ENCODE peak calls at places on chromosomes 6 and 20, in five cellular contexts. W, R, L, I and Z are unnamed samples.

GRCh38 chr6:56168601-56169000 is 78.8 kb downstream of the COL21A1 start:
- DNase-seq in W (no peak), R (peak), L (no peak), I (no peak), Z (no peak)

GRCh38 chr6:131029661-131030297 is 33.3 kb downstream of the EPB41L2 start:
- DNase-seq in W (no peak), R (no peak), L (no peak), I (no peak), Z (no peak)

GRCh38 chr6:164069352-164070022 is 655.0 kb downstream of the QKI start:
- DNase-seq in W (peak), R (no peak), L (no peak), I (no peak), Z (no peak)

GRCh38 chr6:97958143-97958542 is 675.1 kb upstream of the MMS22L start:
- DNase-seq in W (peak), R (peak), L (no peak), I (no peak), Z (no peak)

GRCh38 chr6:33577106-33577535 is 3.0 kb downstream of the BAK1 start:
- DNase-seq in W (peak), R (peak), L (no peak), I (no peak), Z (no peak)

GRCh38 chr6:163708459-163708858 is 293.9 kb downstream of the QKI start:
- DNase-seq in W (no peak), R (no peak), L (no peak), I (no peak), Z (no peak)

GRCh38 chr6:43282060-43282459 is 16.0 kb upstream of the SLC22A7 start:
- DNase-seq in W (no peak), R (no peak), L (no peak), I (no peak), Z (no peak)

GRCh38 chr6:19410477-19410876 is 426.7 kb upstream of the ID4 start:
- DNase-seq in W (no peak), R (peak), L (no peak), I (no peak), Z (no peak)

GRCh38 chr6:71724456-71725180 is 161.7 kb upstream of the RIMS1 start:
- DNase-seq in W (no peak), R (no peak), L (no peak), I (no peak), Z (no peak)

GRCh38 chr6:13397359-13398080 is 69.2 kb upstream of the TBC1D7 start:
- DNase-seq in W (no peak), R (no peak), L (no peak), I (no peak), Z (no peak)

GRCh38 chr20:41308290-41308691 is 9.2 kb downstream of the ZHX3 start:
- DNase-seq in W (no peak), R (peak), L (no peak), I (no peak), Z (no peak)

GRCh38 chr20:58980711-58981563 is at the start of gene NELFCD:
- DNase-seq in W (peak), R (peak), L (peak), I (peak), Z (peak)

GRCh38 chr6:25485820-25486559 is 166.0 kb upstream of the SCGN start:
- DNase-seq in W (peak), R (no peak), L (no peak), I (peak), Z (no peak)

GRCh38 chr6:111418971-111419693 is 63.9 kb downstream of the REV3L start:
- DNase-seq in W (no peak), R (peak), L (no peak), I (no peak), Z (no peak)

GRCh38 chr20:36836591-36837329 is 39.2 kb upstream of the TLDC2 start:
- DNase-seq in W (peak), R (peak), L (peak), I (no peak), Z (no peak)

GRCh38 chr20:10448270-10449156 is 13.4 kb downstream of the SLX4IP start:
- DNase-seq in W (no peak), R (no peak), L (no peak), I (no peak), Z (no peak)

GRCh38 chr6:140462495-140463311 is 1088.3 kb upstream of the CITED2 start:
- DNase-seq in W (no peak), R (peak), L (no peak), I (no peak), Z (no peak)

GRCh38 chr20:10596726-10597125 is 77.1 kb downstream of the JAG1 start:
- DNase-seq in W (no peak), R (peak), L (no peak), I (no peak), Z (no peak)

GRCh38 chr20:53208110-53208908 is 236.2 kb downstream of the TSHZ2 start:
- DNase-seq in W (no peak), R (no peak), L (peak), I (no peak), Z (no peak)

GRCh38 chr20:46123482-46124245 is 5.5 kb downstream of the CD40 start:
- DNase-seq in W (no peak), R (no peak), L (no peak), I (no peak), Z (no peak)

GRCh38 chr6:27532820-27533538 is 60.1 kb upstream of the ZNF184 start:
- DNase-seq in W (no peak), R (peak), L (no peak), I (no peak), Z (no peak)

GRCh38 chr6:105179244-105180065 is at the start of gene POPDC3:
- DNase-seq in W (peak), R (peak), L (no peak), I (no peak), Z (no peak)

GRCh38 chr20:57999465-58000111 is 228.9 kb downstream of the ANKRD60 start:
- DNase-seq in W (peak), R (no peak), L (no peak), I (no peak), Z (no peak)

GRCh38 chr6:100846276-100846675 is 34.9 kb downstream of the ASCC3 start:
- DNase-seq in W (no peak), R (peak), L (no peak), I (no peak), Z (no peak)

GRCh38 chr6:163409712-163410111 is 4.8 kb upstream of the QKI start:
- DNase-seq in W (no peak), R (no peak), L (no peak), I (no peak), Z (no peak)

DNA sequence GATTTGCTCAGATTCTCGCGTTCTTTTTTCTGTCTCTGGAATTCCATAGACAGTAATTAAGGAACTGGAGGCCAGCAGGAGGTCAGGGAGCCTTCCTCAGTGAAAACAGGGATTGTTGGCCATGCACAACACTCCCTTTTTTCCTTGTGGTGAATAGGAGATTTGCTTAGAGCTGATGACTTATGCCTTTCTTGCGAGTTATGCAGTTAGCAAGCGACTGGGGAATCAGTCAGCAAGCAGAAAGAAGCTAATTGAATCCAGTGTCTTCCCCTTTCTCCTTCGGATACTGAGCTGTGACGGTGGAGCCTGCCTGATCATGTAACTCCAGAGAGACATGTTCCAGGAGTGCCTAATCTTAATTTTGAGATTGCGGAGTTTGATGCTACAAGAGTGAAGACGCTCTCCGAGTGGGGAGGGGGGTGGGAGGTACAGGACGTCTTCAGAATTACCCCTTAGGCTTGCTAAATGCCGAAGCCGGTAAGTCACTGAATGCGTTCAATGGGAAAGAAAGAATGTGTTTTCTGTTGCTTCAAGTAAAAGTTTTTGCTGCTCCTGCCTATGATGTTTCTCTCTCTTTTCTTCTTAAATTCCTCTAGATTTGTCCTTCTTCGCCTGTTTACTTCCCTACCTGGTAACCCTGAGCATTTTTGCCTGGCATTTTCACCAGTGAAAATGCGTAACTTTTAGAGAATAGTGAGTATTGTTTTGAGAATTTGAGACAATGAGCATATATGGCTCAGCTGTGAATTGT is 165.9 kb downstream of the SASH1 start:
- DNase-seq in W (peak), R (no peak), L (no peak), I (no peak), Z (no peak)
- H3K4me3 ChIP-seq in W (peak), R (no peak), L (no peak), I (peak), Z (peak)

GRCh38 chr6:127464161-127464880 is 5.1 kb upstream of the KIAA0408 start:
- DNase-seq in W (no peak), R (peak), L (no peak), I (peak), Z (no peak)

GRCh38 chr6:127460465-127460864 is 1.3 kb upstream of the KIAA0408 start:
- DNase-seq in W (no peak), R (no peak), L (no peak), I (no peak), Z (no peak)

GRCh38 chr6:127463056-127463455 is 3.9 kb upstream of the KIAA0408 start:
- DNase-seq in W (no peak), R (peak), L (no peak), I (no peak), Z (no peak)

GRCh38 chr6:127464881-127465459 is 5.8 kb upstream of the KIAA0408 start:
- DNase-seq in W (peak), R (peak), L (peak), I (peak), Z (peak)

GRCh38 chr6:127462391-127462790 is 3.2 kb upstream of the KIAA0408 start:
- DNase-seq in W (no peak), R (peak), L (no peak), I (no peak), Z (no peak)
- TF ChIP-seq CTCF in W (no peak), R (peak), L (no peak), I (no peak), Z (no peak)

DNA sequence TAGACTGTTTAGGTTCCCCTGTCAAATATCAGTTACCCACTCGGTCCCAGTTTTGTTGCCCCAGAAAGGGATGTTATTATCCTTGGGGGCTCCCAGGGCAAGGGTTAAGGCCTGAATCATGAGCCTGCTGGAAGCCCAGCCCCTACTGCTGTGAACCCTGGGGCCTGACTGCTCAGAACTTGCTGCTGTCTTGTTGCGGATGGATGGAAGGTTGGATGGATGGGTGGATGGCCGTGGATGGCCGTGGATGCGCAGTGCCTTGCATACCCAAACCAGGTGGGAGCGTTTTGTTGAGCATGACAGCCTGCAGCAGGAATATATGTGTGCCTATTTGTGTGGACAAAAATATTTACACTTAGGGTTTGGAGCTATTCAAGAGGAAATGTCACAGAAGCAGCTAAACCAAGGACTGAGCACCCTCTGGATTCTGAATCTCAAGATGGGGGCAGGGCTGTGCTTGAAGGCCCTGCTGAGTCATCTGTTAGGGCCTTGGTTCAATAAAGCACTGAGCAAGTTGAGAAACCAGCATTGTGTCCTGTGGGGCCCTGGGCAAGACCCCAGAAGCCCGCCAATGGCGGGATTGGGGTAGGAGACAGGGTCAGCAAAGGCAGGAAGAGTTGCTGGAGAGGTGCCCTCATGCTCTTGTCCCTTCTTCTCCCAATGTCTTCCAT is 9.6 kb downstream of the CDC25B start:
- DNase-seq in W (no peak), R (peak), L (no peak), I (no peak), Z (no peak)
- H3K27ac ChIP-seq in W (peak), R (peak), L (no peak), I (peak), Z (peak)

DNA sequence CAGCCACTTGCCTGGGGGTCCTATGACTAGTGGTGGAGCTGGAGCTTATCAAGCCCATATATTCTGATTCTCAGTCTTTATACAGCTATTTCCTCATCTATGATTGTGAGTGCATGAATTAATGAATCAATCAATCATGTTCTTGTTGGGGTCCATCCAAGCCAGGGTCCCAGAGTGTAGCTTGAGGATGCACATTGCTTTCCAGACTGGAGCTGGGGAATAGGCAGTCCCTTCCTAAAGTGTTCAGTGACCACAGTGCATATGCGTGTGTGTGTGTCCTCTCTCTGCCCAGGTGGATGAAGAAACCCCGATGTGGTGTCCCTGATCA is 25.1 kb downstream of the MMP24 start:
- DNase-seq in W (no peak), R (no peak), L (no peak), I (no peak), Z (no peak)
- H3K4me3 ChIP-seq in W (no peak), R (no peak), L (no peak), I (no peak), Z (no peak)

GRCh38 chr6:80641591-80641990 is 535.1 kb downstream of the BCKDHB start:
- DNase-seq in W (no peak), R (peak), L (no peak), I (no peak), Z (no peak)
- TF ChIP-seq CTCF in W (no peak), R (no peak), L (no peak), I (no peak), Z (no peak)

DNA sequence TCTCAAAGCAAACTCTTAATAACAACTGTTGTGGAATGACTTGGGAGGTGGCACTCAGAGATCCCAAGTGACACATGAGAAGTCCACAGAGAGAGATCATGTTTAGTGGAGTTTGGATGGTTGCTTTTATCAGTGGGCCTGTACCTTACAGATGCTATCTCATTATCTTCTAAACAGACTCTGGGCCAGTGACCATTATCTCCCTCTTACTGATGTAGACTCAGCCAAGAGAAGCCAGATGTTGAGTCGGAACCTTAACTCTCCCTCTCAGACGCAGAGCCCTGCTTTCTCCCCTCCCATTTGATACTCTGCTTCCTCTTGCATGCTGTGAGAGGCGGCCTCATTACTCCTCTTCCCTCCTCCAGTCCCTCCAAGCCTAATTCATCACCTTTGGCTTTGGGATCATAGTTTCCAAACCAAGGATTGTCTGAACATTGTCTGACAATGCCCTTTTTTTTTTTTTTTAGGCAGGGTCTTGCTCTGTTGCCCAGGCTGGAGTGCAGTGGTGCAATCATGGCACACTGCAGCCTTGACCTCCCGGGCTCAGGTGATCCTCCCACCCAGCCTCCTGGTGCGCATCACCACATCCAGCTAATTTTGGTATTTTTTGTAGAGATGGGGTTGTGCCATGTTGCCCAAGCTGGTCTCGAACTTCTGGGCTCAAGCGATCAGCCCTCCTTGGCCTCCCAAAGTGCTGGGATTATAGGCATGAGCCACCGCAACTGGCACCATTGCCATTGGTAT is 4.5 kb upstream of the DDR1 start:
- DNase-seq in W (no peak), R (no peak), L (no peak), I (no peak), Z (no peak)
- H3K27ac ChIP-seq in W (no peak), R (no peak), L (no peak), I (no peak), Z (no peak)

GRCh38 chr6:135938588-135939215 is 87.2 kb downstream of the PDE7B start:
- DNase-seq in W (peak), R (peak), L (no peak), I (peak), Z (no peak)
- H3K4me3 ChIP-seq in W (peak), R (no peak), L (no peak), I (peak), Z (peak)

GRCh38 chr6:3559561-3559960 is 102.7 kb upstream of the SLC22A23 start:
- DNase-seq in W (no peak), R (no peak), L (no peak), I (no peak), Z (no peak)

GRCh38 chr6:3565291-3565690 is 108.4 kb upstream of the SLC22A23 start:
- DNase-seq in W (no peak), R (no peak), L (no peak), I (no peak), Z (no peak)

GRCh38 chr6:3566812-3567211 is 110.0 kb upstream of the SLC22A23 start:
- DNase-seq in W (no peak), R (no peak), L (no peak), I (no peak), Z (no peak)

GRCh38 chr6:3561745-3562144 is 104.9 kb upstream of the SLC22A23 start:
- DNase-seq in W (no peak), R (no peak), L (no peak), I (no peak), Z (no peak)
- TF ChIP-seq CTCF in W (no peak), R (peak), L (no peak), I (no peak), Z (no peak)

GRCh38 chr6:36852481-36853147 is 13.4 kb upstream of the CPNE5 start:
- DNase-seq in W (no peak), R (peak), L (no peak), I (peak), Z (no peak)

GRCh38 chr6:36851149-36851614 is 11.9 kb upstream of the CPNE5 start:
- DNase-seq in W (peak), R (peak), L (peak), I (peak), Z (no peak)

GRCh38 chr6:36855750-36856149 is 16.5 kb upstream of the CPNE5 start:
- DNase-seq in W (no peak), R (no peak), L (no peak), I (peak), Z (no peak)

GRCh38 chr6:36851632-36852031 is 12.4 kb upstream of the CPNE5 start:
- DNase-seq in W (no peak), R (no peak), L (no peak), I (peak), Z (no peak)

DNA sequence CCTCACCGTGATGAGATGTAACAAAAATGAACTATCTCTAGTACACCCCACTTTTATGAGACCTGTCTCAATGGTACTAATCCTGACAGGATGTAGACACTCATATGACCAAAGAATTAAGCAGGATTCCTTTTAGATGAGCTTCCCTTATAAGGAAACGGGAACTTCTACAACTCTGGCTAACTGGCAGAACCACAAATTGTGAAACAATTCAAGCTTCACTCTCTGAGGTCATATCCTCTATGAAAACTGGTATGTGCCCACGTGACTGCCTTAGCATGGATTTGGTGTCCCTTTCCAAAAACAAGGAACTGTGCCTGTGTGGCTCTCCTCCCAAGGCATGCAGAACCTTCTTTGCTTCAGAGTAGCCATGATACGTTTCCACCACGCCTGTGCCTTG is 14.1 kb upstream of the CPNE5 start:
- DNase-seq in W (no peak), R (peak), L (no peak), I (peak), Z (no peak)
- H3K27ac ChIP-seq in W (no peak), R (peak), L (no peak), I (peak), Z (peak)

GRCh38 chr6:138528986-138529385 is 29.7 kb upstream of the NHSL1 start:
- DNase-seq in W (no peak), R (no peak), L (no peak), I (no peak), Z (no peak)

GRCh38 chr6:138528137-138528536 is 28.8 kb upstream of the NHSL1 start:
- DNase-seq in W (no peak), R (no peak), L (no peak), I (no peak), Z (no peak)

GRCh38 chr6:138527376-138528092 is 28.2 kb upstream of the NHSL1 start:
- DNase-seq in W (no peak), R (no peak), L (no peak), I (no peak), Z (no peak)

GRCh38 chr6:138525355-138525754 is 26.1 kb upstream of the NHSL1 start:
- DNase-seq in W (no peak), R (no peak), L (no peak), I (no peak), Z (no peak)

GRCh38 chr6:138526822-138527235 is 27.5 kb upstream of the NHSL1 start:
- DNase-seq in W (no peak), R (no peak), L (no peak), I (no peak), Z (no peak)
- H3K4me3 ChIP-seq in W (peak), R (no peak), L (no peak), I (no peak), Z (peak)